ENCODE peak calls at places on chromosomes 7 and 10, in nine cellular contexts. N is cardiac muscle cell; P is A549; B is GM12878; H is mammary epithelial cell; E is GM06990; D is endothelial cell; I is CD4-positive, alpha-beta T cell; G is tibial nerve. T is an unnamed sample.
A peak's percentile ranks its signal among the peaks of the same experiment; 100 is the strongest.

GRCh38 chr7:26305869-26306665 is 14.4 kb downstream of the SNX10 start:
- DNase-seq in B (no peak), N (no peak), H (no peak), I (no peak), E (no peak), D (no peak), P (no peak), G (no peak), T (no peak)

GRCh38 chr10:585502-585901 is 104.0 kb downstream of the DIP2C start:
- DNase-seq in D (no peak), E (no peak), N (no peak), G (no peak), H (no peak), I (no peak), P (no peak), B (no peak), T (peak; percentile 3)

GRCh38 chr7:137449016-137449415 is 105.5 kb upstream of the PTN start:
- DNase-seq in H (no peak), B (no peak), I (no peak), G (no peak), N (no peak), P (no peak), D (no peak), E (no peak), T (no peak)

GRCh38 chr7:129828989-129829676 is 123.6 kb downstream of the UBE2H start:
- DNase-seq in G (no peak), E (no peak), N (peak; percentile 56), I (no peak), P (no peak), B (no peak), D (no peak), H (peak; percentile 31), T (no peak)

GRCh38 chr7:157527686-157528085 is 190.9 kb downstream of the DNAJB6 start:
- DNase-seq in D (no peak), H (no peak), N (no peak), I (no peak), B (no peak), P (no peak), E (no peak), G (no peak), T (no peak)

GRCh38 chr10:34584164-34584563 is 230.9 kb downstream of the PARD3 start:
- DNase-seq in E (no peak), G (no peak), B (no peak), N (no peak), P (no peak), I (no peak), H (peak; percentile 53), D (no peak), T (peak; percentile 81)

GRCh38 chr7:104217620-104218019 is 9.8 kb upstream of the ORC5 start:
- DNase-seq in D (no peak), N (no peak), P (no peak), E (no peak), B (no peak), G (no peak), H (no peak), I (no peak), T (no peak)

GRCh38 chr10:16902606-16903005 is 85.4 kb upstream of the RSU1 start:
- DNase-seq in B (no peak), E (no peak), H (no peak), I (no peak), N (no peak), G (no peak), P (no peak), D (no peak), T (no peak)

GRCh38 chr10:127182161-127182560 is 14.2 kb downstream of the INSYN2A start:
- DNase-seq in D (no peak), E (no peak), B (no peak), G (no peak), I (no peak), P (no peak), H (no peak), N (no peak), T (no peak)

DNA sequence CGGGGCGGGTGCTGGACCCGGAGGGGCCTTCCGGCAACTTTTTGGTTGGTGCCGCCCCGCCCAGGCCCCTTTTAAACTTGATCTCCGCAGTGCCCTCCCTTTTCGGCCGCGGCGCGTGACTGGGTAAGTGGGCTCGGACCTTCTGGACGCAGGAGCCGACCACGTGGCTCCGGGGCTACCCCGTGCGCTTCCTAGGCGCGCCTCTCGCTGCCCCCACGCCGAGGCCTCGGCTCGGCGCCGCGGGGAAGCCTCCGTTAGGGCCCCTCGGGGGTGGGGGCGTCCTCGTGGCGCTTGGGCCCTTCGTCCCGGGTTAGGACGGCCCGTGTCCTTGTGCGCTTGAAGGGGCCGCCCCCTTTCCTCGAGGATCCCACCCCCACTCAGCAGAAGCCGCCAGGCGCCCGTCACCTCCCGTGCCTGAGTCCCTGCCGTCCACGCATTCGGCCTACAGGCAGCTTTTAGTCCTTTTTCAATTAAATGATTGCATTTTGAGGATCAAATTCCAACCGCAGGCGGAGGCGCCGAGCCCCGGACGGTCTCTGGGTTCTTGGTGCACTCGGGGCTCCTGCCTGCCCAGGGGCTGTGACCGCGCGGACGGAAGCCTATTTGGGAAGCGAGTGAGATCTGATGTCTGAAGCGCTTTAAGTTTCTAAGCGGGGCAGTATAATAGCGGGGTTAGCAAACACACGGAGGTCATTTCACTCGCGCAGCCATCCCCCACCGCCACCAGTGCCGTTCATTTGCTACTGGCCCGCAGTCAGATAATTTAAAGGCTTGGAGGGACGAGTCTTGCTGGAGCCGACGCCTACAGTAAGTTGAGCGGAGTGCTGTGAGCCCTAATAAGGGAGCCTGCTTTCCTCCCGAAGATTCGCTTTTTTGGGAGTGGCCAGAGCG is 31.8 kb upstream of the TOMM7 start:
- DNase-seq in I (peak; percentile 30), B (peak; percentile 63), E (peak; percentile 90), N (peak; percentile 87), D (peak; percentile 52), H (peak; percentile 73), G (peak; percentile 80), P (peak; percentile 85), T (peak; percentile 91)
- TF ChIP-seq CTCF in I (peak; percentile 71), B (no peak), E (no peak), N (peak; percentile 50), D (peak; percentile 89), H (no peak), G (peak; percentile 76), P (no peak), T (peak; percentile 86)

GRCh38 chr10:86139066-86139657 is 227.4 kb downstream of the GRID1 start:
- DNase-seq in I (no peak), D (peak; percentile 61), N (peak; percentile 54), E (peak; percentile 13), B (no peak), P (peak; percentile 17), H (no peak), G (no peak), T (peak; percentile 49)
- TF ChIP-seq CTCF in I (no peak), D (peak; percentile 58), N (peak; percentile 43), E (peak; percentile 97), B (peak; percentile 63), P (peak; percentile 38), H (no peak), G (no peak), T (peak; percentile 18)

DNA sequence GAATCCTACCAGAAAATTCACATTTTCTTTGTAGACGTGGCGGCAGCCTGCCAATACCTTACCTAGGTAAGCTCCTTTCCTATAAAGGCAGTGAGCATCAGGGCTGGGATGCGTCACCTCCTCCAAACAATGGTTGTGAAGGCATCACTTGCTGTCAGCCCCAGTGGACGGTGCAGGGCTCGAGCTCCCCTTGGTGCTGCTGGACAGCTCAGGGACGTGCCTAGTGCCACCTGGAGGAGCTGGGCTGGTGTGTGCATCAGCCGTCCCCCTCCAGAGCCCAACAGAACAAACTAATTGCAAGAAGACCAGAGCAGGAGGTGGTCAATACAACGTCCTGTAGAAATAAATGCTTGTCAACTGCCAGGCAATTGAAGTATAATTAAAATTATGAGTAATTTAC is 517.5 kb upstream of the FOXK1 start:
- DNase-seq in D (no peak), B (no peak), H (no peak), P (peak; percentile 40), G (no peak), N (peak; percentile 43), E (no peak), I (no peak), T (no peak)
- TF ChIP-seq CTCF in D (no peak), B (no peak), H (no peak), P (no peak), G (no peak), N (no peak), E (no peak), I (no peak), T (no peak)

DNA sequence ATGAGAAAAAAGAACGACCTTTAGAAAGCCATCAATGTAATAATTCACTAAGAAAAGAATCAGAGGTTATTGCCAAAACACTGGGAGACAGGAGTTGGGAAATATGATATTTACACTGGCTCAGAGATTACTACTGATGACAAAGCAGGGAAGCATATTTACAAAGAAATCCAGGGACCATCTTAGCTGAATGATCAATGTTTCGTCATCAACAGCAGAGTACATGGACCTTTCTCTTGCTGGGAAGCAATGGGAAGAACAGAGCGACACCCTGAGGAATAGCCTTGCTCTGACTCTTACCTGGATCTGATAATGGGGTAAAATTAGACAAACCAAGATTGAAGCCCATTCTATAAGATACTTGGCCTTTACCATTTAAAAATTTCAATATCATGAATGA is 1293.5 kb downstream of the XPNPEP1 start:
- DNase-seq in N (no peak), B (no peak), D (no peak), E (no peak), H (no peak), P (no peak), G (no peak), I (no peak), T (peak; percentile 37)
- TF ChIP-seq CTCF in N (no peak), B (no peak), D (no peak), E (no peak), H (no peak), P (no peak), G (no peak), I (no peak), T (no peak)